ENCODE peak calls at places on chromosome 4, in five cellular contexts. R, H, K, B and M are unnamed samples. For H3K27me3, the result is how much of the 10 kb centered on the place peaks cover.

GRCh38 chr4:76430519-76431388 is 4.3 kb upstream of the SHROOM3 start:
- DNase-seq in B (peak), K (peak), H (peak), R (no peak), M (peak)

GRCh38 chr4:25367004-25367621 is 9.9 kb upstream of the ANAPC4 start:
- DNase-seq in K (no peak), H (peak), B (no peak), R (no peak), M (no peak)

GRCh38 chr4:144356941-144357381 is 216.4 kb upstream of the GYPA start:
- DNase-seq in B (no peak), K (no peak), R (no peak), H (no peak), M (no peak)

GRCh38 chr4:55157559-55158277 is 32.3 kb upstream of the KDR start:
- DNase-seq in B (no peak), R (no peak), K (no peak), H (no peak), M (no peak)

GRCh38 chr4:89617256-89617655 is 219.7 kb downstream of the SNCA start:
- DNase-seq in R (no peak), K (no peak), H (no peak), B (no peak), M (no peak)

GRCh38 chr4:138226351-138226750 is 15.8 kb downstream of the SLC7A11 start:
- DNase-seq in H (no peak), R (no peak), B (no peak), K (no peak), M (no peak)

GRCh38 chr4:40446785-40447184 is 111.7 kb downstream of the CHRNA9 start:
- DNase-seq in K (no peak), B (no peak), R (no peak), H (no peak), M (no peak)

GRCh38 chr4:53921856-53922255 is 142.5 kb downstream of the CHIC2 start:
- DNase-seq in K (no peak), R (no peak), B (no peak), H (no peak), M (no peak)

GRCh38 chr4:173477016-173477415 is 53.0 kb downstream of the HAND2 start:
- DNase-seq in K (no peak), H (no peak), R (no peak), B (no peak), M (no peak)

GRCh38 chr4:152138451-152138850 is 377.6 kb upstream of the GATB start:
- DNase-seq in B (no peak), R (no peak), H (no peak), K (no peak), M (no peak)

GRCh38 chr4:173577963-173578362 is 47.9 kb upstream of the HAND2 start:
- DNase-seq in H (no peak), R (no peak), B (no peak), K (no peak), M (no peak)

GRCh38 chr4:182425302-182425701 is 182.1 kb downstream of the TENM3 start:
- DNase-seq in H (no peak), K (no peak), R (no peak), B (no peak), M (no peak)

GRCh38 chr4:158171456-158171790 is 1.4 kb downstream of the GASK1B start:
- DNase-seq in H (no peak), K (no peak), B (no peak), R (no peak), M (no peak)

GRCh38 chr4:6134612-6135220 is 65.6 kb downstream of the JAKMIP1 start:
- DNase-seq in B (no peak), H (no peak), K (no peak), R (peak), M (no peak)

GRCh38 chr4:2006367-2006766 is 2.4 kb downstream of the NELFA start:
- DNase-seq in R (no peak), B (no peak), H (no peak), K (no peak), M (no peak)

GRCh38 chr4:16037901-16038300 is 45.9 kb downstream of the PROM1 start:
- DNase-seq in K (no peak), H (no peak), R (no peak), B (no peak), M (no peak)

GRCh38 chr4:98977557-98977956 is 18.0 kb upstream of the METAP1 start:
- DNase-seq in B (no peak), R (no peak), K (no peak), H (no peak), M (no peak)

GRCh38 chr4:122224348-122224747 is 72.2 kb downstream of the BLTP1 start:
- DNase-seq in H (no peak), R (no peak), K (peak), B (peak), M (peak)

GRCh38 chr4:56435001-56435747 is at the start of gene PPAT:
- DNase-seq in H (peak), R (peak), K (peak), B (peak), M (peak)

GRCh38 chr4:5979981-5980380 is 38.2 kb downstream of the C4orf50 start:
- DNase-seq in B (peak), H (no peak), K (no peak), R (no peak), M (peak)

GRCh38 chr4:110610940-110611785 is 11.7 kb downstream of the PITX2 start:
- DNase-seq in R (no peak), K (no peak), B (peak), H (peak), M (no peak)

GRCh38 chr4:139099366-139099982 is 77.5 kb downstream of the ELF2 start:
- DNase-seq in B (peak), H (peak), K (peak), R (peak), M (peak)

GRCh38 chr4:85787133-85787532 is 312.2 kb downstream of the ARHGAP24 start:
- DNase-seq in R (no peak), H (no peak), B (no peak), K (no peak), M (no peak)

GRCh38 chr4:153759407-153760226 is at the start of gene RNF175:
- DNase-seq in H (no peak), K (no peak), B (no peak), R (peak), M (no peak)

GRCh38 chr4:83219344-83219990 is 65.1 kb downstream of the COQ2 start:
- DNase-seq in R (no peak), B (no peak), K (no peak), H (peak), M (no peak)

GRCh38 chr4:90457817-90458216 is 330.6 kb downstream of the CCSER1 start:
- DNase-seq in R (no peak), B (no peak), H (no peak), K (no peak), M (no peak)

DNA sequence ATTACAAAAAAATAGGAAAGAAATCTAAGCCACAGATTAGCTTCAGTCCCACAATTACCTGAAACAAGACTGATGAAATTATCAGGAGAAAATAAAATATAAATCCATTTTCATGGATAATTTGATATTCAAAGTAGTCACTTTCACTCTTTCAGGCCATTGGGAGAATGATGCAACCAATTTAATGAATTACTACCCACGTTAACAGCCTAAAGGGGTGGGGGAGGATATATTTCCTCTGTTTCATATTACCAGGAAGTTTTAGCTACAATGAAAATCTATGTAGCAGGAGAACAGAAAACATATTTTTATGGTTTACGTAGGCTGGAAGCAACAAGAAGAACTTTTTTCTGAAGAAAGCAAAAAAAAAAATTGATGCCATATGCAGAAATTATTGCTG is 101.0 kb downstream of the CXXC4 start:
- DNase-seq in B (no peak), K (no peak), H (no peak), R (no peak), M (no peak)
- H3K4me3 ChIP-seq in B (no peak), K (no peak), H (no peak), R (no peak), M (no peak)

GRCh38 chr4:170736710-170737109 is 647.0 kb upstream of the AADAT start:
- DNase-seq in H (no peak), B (no peak), K (no peak), R (no peak), M (no peak)
- H3K27me3 ChIP-seq in H (under half), B (under half), K (under half), R (under half), M (under half)

DNA sequence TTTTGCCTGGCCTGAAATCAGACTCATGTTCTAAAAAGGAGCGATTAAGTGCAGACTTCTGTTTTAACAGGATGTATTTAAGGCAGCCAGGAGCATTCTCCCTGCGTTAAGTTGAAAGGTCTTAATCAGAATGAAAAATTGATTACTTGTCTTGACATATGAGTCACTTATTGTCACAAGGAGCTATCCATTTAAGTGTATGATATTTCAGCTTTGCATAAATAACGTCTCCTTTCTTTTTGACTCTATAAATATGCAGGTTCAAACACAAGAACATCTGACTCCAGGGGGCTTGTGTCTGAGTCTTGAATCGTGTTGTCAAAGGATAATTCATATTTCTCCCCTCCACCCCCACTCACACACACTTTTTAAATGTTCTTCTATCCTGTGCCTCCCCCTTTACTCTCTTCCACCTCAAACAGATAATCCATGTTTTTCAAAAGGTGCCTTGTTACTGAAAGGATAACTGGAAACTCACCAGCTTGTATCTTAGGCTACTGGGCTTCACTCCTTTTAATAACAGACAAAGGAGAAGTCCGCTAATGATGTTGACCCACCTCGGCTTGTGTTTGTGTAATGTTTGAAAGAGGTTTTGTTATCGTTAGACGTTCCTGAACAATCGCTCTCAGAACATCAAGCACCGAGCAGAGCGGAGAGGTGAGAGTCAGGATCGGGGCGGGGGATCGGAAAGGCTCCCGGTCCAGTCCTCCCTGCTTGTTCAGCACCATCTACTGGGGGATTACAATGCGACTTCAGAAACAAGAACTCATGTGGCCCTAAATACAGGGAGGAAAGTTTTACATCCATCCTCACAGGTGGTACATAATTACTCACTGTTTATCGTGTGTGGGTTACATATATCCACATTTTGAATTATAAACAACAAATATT is 107.5 kb upstream of the RPL34 start:
- DNase-seq in B (peak), R (peak), H (peak), K (peak), M (peak)
- H3K4me3 ChIP-seq in B (no peak), R (peak), H (no peak), K (no peak), M (no peak)

GRCh38 chr4:7390366-7390765 is 44.4 kb downstream of the PSAPL1 start:
- DNase-seq in K (no peak), B (no peak), R (no peak), H (no peak), M (no peak)
- H3K27me3 ChIP-seq in K (under half), B (under half), R (under half), H (under half), M (under half)